ENCODE peak calls at places on chromosome 12, in five cellular contexts. Y, E, J, Z and G are unnamed samples.

GRCh38 chr12:5371636-5372035 is 60.3 kb upstream of the NTF3 start:
- DNase-seq in Y (no peak), E (no peak), J (no peak), Z (no peak), G (no peak)

GRCh38 chr12:110037315-110037714 is 11.0 kb downstream of the C12orf76 start:
- DNase-seq in Y (no peak), E (no peak), J (no peak), Z (no peak), G (no peak)

GRCh38 chr12:115823635-115824034 is 453.9 kb downstream of the MED13L start:
- DNase-seq in Y (no peak), E (no peak), J (no peak), Z (no peak), G (no peak)

GRCh38 chr12:3041558-3042164 is 35.5 kb upstream of the TSPAN9 start:
- DNase-seq in Y (peak), E (peak), J (peak), Z (peak), G (peak)

GRCh38 chr12:26153421-26154154 is 28.8 kb upstream of the BHLHE41 start:
- DNase-seq in Y (no peak), E (no peak), J (peak), Z (peak), G (peak)

GRCh38 chr12:122192441-122192840 is 9.5 kb downstream of the LRRC43 start:
- DNase-seq in Y (no peak), E (no peak), J (no peak), Z (no peak), G (no peak)

GRCh38 chr12:69102856-69103255 is 136.5 kb upstream of the CPSF6 start:
- DNase-seq in Y (no peak), E (no peak), J (no peak), Z (no peak), G (no peak)

GRCh38 chr12:11875414-11875935 is 195.3 kb upstream of the BCL2L14 start:
- DNase-seq in Y (no peak), E (no peak), J (no peak), Z (peak), G (no peak)

GRCh38 chr12:108821407-108822397 is 35.7 kb downstream of the SSH1 start:
- DNase-seq in Y (no peak), E (no peak), J (peak), Z (peak), G (peak)

GRCh38 chr12:75842119-75842518 is 189.5 kb downstream of the PHLDA1 start:
- DNase-seq in Y (no peak), E (no peak), J (no peak), Z (no peak), G (no peak)

GRCh38 chr12:131682511-131682895 is 28.4 kb upstream of the SFSWAP start:
- DNase-seq in Y (no peak), E (no peak), J (no peak), Z (no peak), G (no peak)

GRCh38 chr12:50642035-50642451 is 121.9 kb upstream of the ATF1 start:
- DNase-seq in Y (no peak), E (no peak), J (peak), Z (peak), G (peak)

GRCh38 chr12:126506426-126507182 is 1441.4 kb downstream of the AACS start:
- DNase-seq in Y (no peak), E (no peak), J (no peak), Z (no peak), G (no peak)

GRCh38 chr12:14418526-14418925 is 53.0 kb downstream of the ATF7IP start:
- DNase-seq in Y (no peak), E (no peak), J (peak), Z (peak), G (peak)

GRCh38 chr12:113815031-113815430 is 151.1 kb downstream of the RBM19 start:
- DNase-seq in Y (no peak), E (no peak), J (no peak), Z (no peak), G (no peak)

GRCh38 chr12:95790912-95791849 is 617 bp upstream of the NTN4 start:
- DNase-seq in Y (no peak), E (no peak), J (no peak), Z (peak), G (no peak)

GRCh38 chr12:82012176-82012575 is 253.0 kb upstream of the PPFIA2 start:
- DNase-seq in Y (no peak), E (no peak), J (no peak), Z (no peak), G (no peak)

GRCh38 chr12:9868271-9868815 is 811 bp downstream of the CLEC2B start:
- DNase-seq in Y (no peak), E (no peak), J (peak), Z (no peak), G (peak)

GRCh38 chr12:6052206-6052939 is 72.1 kb downstream of the VWF start:
- DNase-seq in Y (no peak), E (no peak), J (no peak), Z (no peak), G (no peak)